ENCODE peak calls at places on chromosome 16, in ten cellular contexts. X is fibroblast of the aortic adventitia; H is retinal pigment epithelial cell; Y is CD4-positive, alpha-beta T cell; M is NCI-H2029 treated with DMSO at 0.1 percent for 48 hours; I is heart left ventricle; N is fibroblast of mammary gland; P is HAP-1; C is nucleus accumbens; R is GM12865. G is an unnamed sample.

GRCh38 chr16:66188786-66189725 is 177.4 kb upstream of the CDH5 start:
- DNase-seq in X (peak), H (no peak), Y (no peak), M (no peak), I (no peak), N (peak), P (no peak), C (peak), R (no peak), G (no peak)

GRCh38 chr16:89359296-89360147 is 130.8 kb downstream of the ANKRD11 start:
- DNase-seq in X (peak), H (peak), Y (no peak), M (no peak), I (no peak), N (peak), P (no peak), C (no peak), R (no peak), G (no peak)

GRCh38 chr16:71431991-71432390 is 9.9 kb downstream of the TLE7 start:
- DNase-seq in X (no peak), H (no peak), Y (no peak), M (no peak), I (no peak), N (no peak), P (no peak), C (no peak), R (no peak), G (no peak)

GRCh38 chr16:720507-720989 is 398 bp upstream of the ANTKMT start:
- DNase-seq in X (peak), H (no peak), Y (no peak), M (no peak), I (peak), N (peak), P (peak), C (peak), R (peak), G (peak)

GRCh38 chr16:88611220-88611821 is 27.1 kb upstream of the IL17C start:
- DNase-seq in X (no peak), H (no peak), Y (no peak), M (no peak), I (no peak), N (no peak), P (no peak), C (no peak), R (no peak), G (no peak)

GRCh38 chr16:2495041-2495440 is 18.7 kb upstream of the ATP6V0C start:
- DNase-seq in X (no peak), H (no peak), Y (no peak), M (no peak), I (no peak), N (no peak), P (no peak), C (no peak), R (no peak), G (no peak)

GRCh38 chr16:78503501-78504110 is 404.2 kb downstream of the WWOX start:
- DNase-seq in X (peak), H (no peak), Y (no peak), M (peak), I (peak), N (peak), P (peak), C (no peak), R (peak), G (no peak)

GRCh38 chr16:71442041-71442440 is at the start of gene TLE7:
- DNase-seq in X (no peak), H (no peak), Y (no peak), M (no peak), I (no peak), N (no peak), P (no peak), C (no peak), R (no peak), G (no peak)

GRCh38 chr16:87351320-87351698 is 32.3 kb downstream of the FBXO31 start:
- DNase-seq in X (peak), H (no peak), Y (no peak), M (no peak), I (no peak), N (no peak), P (no peak), C (no peak), R (no peak), G (no peak)

GRCh38 chr16:2592786-2593185 is 55.0 kb downstream of the PDPK1 start:
- DNase-seq in X (no peak), H (no peak), Y (no peak), M (no peak), I (no peak), N (no peak), P (no peak), C (no peak), R (no peak), G (no peak)

GRCh38 chr16:2513405-2514332 is at the start of gene ATP6V0C:
- DNase-seq in X (peak), H (peak), Y (peak), M (peak), I (peak), N (peak), P (peak), C (peak), R (peak), G (peak)

GRCh38 chr16:4071686-4072561 is 44.3 kb downstream of the ADCY9 start:
- DNase-seq in X (no peak), H (no peak), Y (no peak), M (no peak), I (no peak), N (peak), P (no peak), C (no peak), R (no peak), G (no peak)

GRCh38 chr16:24125199-24125598 is 130.9 kb upstream of the CACNG3 start:
- DNase-seq in X (no peak), H (no peak), Y (no peak), M (no peak), I (no peak), N (no peak), P (no peak), C (no peak), R (no peak), G (no peak)

GRCh38 chr16:72992142-72992601 is 55.8 kb downstream of the ZFHX3 start:
- DNase-seq in X (no peak), H (peak), Y (no peak), M (no peak), I (no peak), N (no peak), P (no peak), C (no peak), R (no peak), G (no peak)

GRCh38 chr16:1105888-1106620 is 10.0 kb upstream of the C1QTNF8 start:
- DNase-seq in X (peak), H (no peak), Y (peak), M (no peak), I (peak), N (peak), P (peak), C (peak), R (peak), G (no peak)

GRCh38 chr16:592518-593306 is 2.8 kb downstream of the RAB40C start:
- DNase-seq in X (peak), H (no peak), Y (no peak), M (peak), I (peak), N (peak), P (peak), C (peak), R (no peak), G (no peak)

GRCh38 chr16:68470461-68471150 is 22.3 kb upstream of the SMPD3 start:
- DNase-seq in X (no peak), H (no peak), Y (no peak), M (peak), I (peak), N (no peak), P (no peak), C (peak), R (peak), G (peak)

GRCh38 chr16:9027070-9027799 is 63.5 kb upstream of the USP7 start:
- DNase-seq in X (no peak), H (no peak), Y (no peak), M (no peak), I (no peak), N (no peak), P (no peak), C (no peak), R (no peak), G (no peak)

GRCh38 chr16:81493755-81494433 is 49.3 kb downstream of the CMIP start:
- DNase-seq in X (peak), H (peak), Y (peak), M (no peak), I (no peak), N (peak), P (no peak), C (no peak), R (no peak), G (no peak)

GRCh38 chr16:73663720-73664119 is 615.8 kb upstream of the ZFHX3 start:
- DNase-seq in X (no peak), H (no peak), Y (no peak), M (no peak), I (no peak), N (no peak), P (no peak), C (no peak), R (no peak), G (no peak)

G was measured in C1 segment of cervical spinal cord.